ENCODE peak calls at places on chromosomes 2 and 18, in four cellular contexts. One of them, this sample, is unnamed.

GRCh38 chr18:69216390-69216789 is 184.3 kb upstream of the DOK6 start:
- DNase-seq in HepG2: no peak
- DNase-seq in HCT116: no peak
- DNase-seq in K562: no peak
- DNase-seq in this sample: no peak

GRCh38 chr2:41828052-41828643 is 219.7 kb upstream of the PKDCC start:
- DNase-seq in HepG2: peak; percentile 65
- DNase-seq in HCT116: no peak
- DNase-seq in K562: no peak
- DNase-seq in this sample: no peak

GRCh38 chr18:3062798-3063563 is 50.0 kb upstream of the LPIN2 start:
- DNase-seq in HepG2: peak; percentile 72
- DNase-seq in HCT116: peak; percentile 13
- DNase-seq in K562: peak; percentile 68
- DNase-seq in this sample: peak; percentile 8

GRCh38 chr18:73340135-73340934 is 472.5 kb upstream of the NETO1 start:
- DNase-seq in K562: no peak
- DNase-seq in HCT116: no peak
- DNase-seq in HepG2: peak; percentile 1
- DNase-seq in this sample: no peak

GRCh38 chr2:231726276-231726675 is 18.0 kb downstream of the PTMA start:
- DNase-seq in HCT116: no peak
- DNase-seq in HepG2: no peak
- DNase-seq in K562: no peak
- DNase-seq in this sample: no peak

GRCh38 chr2:20633794-20634259 is 17.1 kb downstream of the HS1BP3 start:
- DNase-seq in K562: no peak
- DNase-seq in HCT116: no peak
- DNase-seq in HepG2: no peak
- DNase-seq in this sample: no peak

GRCh38 chr2:31513553-31513952 is 67.2 kb downstream of the SRD5A2 start:
- DNase-seq in HepG2: no peak
- DNase-seq in K562: no peak
- DNase-seq in HCT116: no peak
- DNase-seq in this sample: no peak

GRCh38 chr2:224022474-224022873 is 16.6 kb downstream of the SERPINE2 start:
- DNase-seq in HCT116: no peak
- DNase-seq in K562: no peak
- DNase-seq in HepG2: no peak
- DNase-seq in this sample: no peak

GRCh38 chr2:160353166-160353565 is 140.4 kb downstream of the RBMS1 start:
- DNase-seq in K562: no peak
- DNase-seq in HCT116: no peak
- DNase-seq in HepG2: no peak
- DNase-seq in this sample: no peak

GRCh38 chr2:131040661-131041401 is 52.4 kb downstream of the FAM168B start:
- DNase-seq in K562: no peak
- DNase-seq in HCT116: no peak
- DNase-seq in HepG2: no peak
- DNase-seq in this sample: no peak

GRCh38 chr2:76679025-76679396 is 843.2 kb downstream of the LRRTM4 start:
- DNase-seq in HepG2: no peak
- DNase-seq in HCT116: no peak
- DNase-seq in K562: no peak
- DNase-seq in this sample: no peak

GRCh38 chr2:224220581-224221255 is 181.2 kb downstream of the FAM124B start:
- DNase-seq in K562: no peak
- DNase-seq in HCT116: no peak
- DNase-seq in HepG2: no peak
- DNase-seq in this sample: no peak

GRCh38 chr2:2662037-2662846 is 331.2 kb upstream of the MYT1L start:
- DNase-seq in HCT116: no peak
- DNase-seq in HepG2: no peak
- DNase-seq in K562: no peak
- DNase-seq in this sample: no peak

GRCh38 chr18:66193394-66193793 is 410.5 kb downstream of the CDH19 start:
- DNase-seq in HepG2: no peak
- DNase-seq in HCT116: no peak
- DNase-seq in K562: no peak
- DNase-seq in this sample: no peak

GRCh38 chr2:65974067-65974723 is 460.7 kb upstream of the MEIS1 start:
- DNase-seq in HepG2: no peak
- DNase-seq in HCT116: no peak
- DNase-seq in K562: peak; percentile 9
- DNase-seq in this sample: no peak

GRCh38 chr2:182240862-182241371 is 185.9 kb downstream of the PDE1A start:
- DNase-seq in K562: no peak
- DNase-seq in HepG2: peak; percentile 55
- DNase-seq in HCT116: peak; percentile 38
- DNase-seq in this sample: no peak

GRCh38 chr2:70214365-70214764 is 23.5 kb upstream of the C2orf42 start:
- DNase-seq in K562: no peak
- DNase-seq in HCT116: no peak
- DNase-seq in HepG2: no peak
- DNase-seq in this sample: no peak

GRCh38 chr2:83915381-83915780 is 543.7 kb downstream of the SUCLG1 start:
- DNase-seq in K562: no peak
- DNase-seq in HepG2: no peak
- DNase-seq in HCT116: no peak
- DNase-seq in this sample: no peak

GRCh38 chr2:214006601-214007000 is 404.3 kb upstream of the VWC2L start:
- DNase-seq in HCT116: no peak
- DNase-seq in HepG2: no peak
- DNase-seq in K562: no peak
- DNase-seq in this sample: no peak
- TF ChIP-seq TCF7L2 in HCT116: no peak
- TF ChIP-seq TCF7L2 in HepG2: no peak
- TF ChIP-seq TCF7L2 in K562: no peak
- TF ChIP-seq TCF7L2 in this sample: no peak

GRCh38 chr2:191312662-191313061 is 67.5 kb downstream of the MYO1B start:
- DNase-seq in HepG2: no peak
- DNase-seq in K562: no peak
- DNase-seq in HCT116: no peak
- DNase-seq in this sample: no peak
- H3K4me1 ChIP-seq in HepG2: peaks cover 12% of the 10 kb centered on the region
- H3K4me1 ChIP-seq in K562: no peaks in the 10 kb centered on the region
- H3K4me1 ChIP-seq in HCT116: peaks cover 24% of the 10 kb centered on the region
- H3K4me1 ChIP-seq in this sample: no peaks in the 10 kb centered on the region

DNA sequence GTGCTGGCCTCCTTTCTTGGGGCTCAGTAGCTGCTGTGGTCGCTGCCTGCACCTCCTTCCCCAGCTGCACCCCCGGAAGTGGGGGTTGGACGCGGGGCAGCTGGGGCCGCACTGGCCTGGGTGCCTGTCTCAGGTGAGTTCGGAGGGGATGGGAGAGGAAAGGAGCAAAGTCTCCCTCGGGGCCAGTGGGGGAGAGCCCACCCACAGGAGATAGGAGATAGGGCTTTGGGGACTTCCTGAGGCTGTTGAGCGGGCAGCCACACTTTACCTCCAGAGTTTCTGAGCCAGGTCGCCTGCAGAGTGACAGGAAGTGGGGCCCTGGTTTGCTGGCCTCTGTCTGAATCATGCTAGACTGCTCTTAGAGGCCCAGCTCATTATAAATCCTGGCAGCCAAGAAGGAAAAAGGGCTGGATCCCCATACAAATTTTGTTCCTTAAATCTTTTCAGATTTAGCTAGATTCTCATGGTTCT is 8.1 kb downstream of the MBP start:
- DNase-seq in HepG2: no peak
- DNase-seq in HCT116: no peak
- DNase-seq in K562: no peak
- DNase-seq in this sample: no peak
- H3K27ac ChIP-seq in HepG2: no peak overlapping the region
- H3K27ac ChIP-seq in HCT116: no peak overlapping the region
- H3K27ac ChIP-seq in K562: no peak overlapping the region
- H3K27ac ChIP-seq in this sample: peak overlapping the region; percentile 97

DNA sequence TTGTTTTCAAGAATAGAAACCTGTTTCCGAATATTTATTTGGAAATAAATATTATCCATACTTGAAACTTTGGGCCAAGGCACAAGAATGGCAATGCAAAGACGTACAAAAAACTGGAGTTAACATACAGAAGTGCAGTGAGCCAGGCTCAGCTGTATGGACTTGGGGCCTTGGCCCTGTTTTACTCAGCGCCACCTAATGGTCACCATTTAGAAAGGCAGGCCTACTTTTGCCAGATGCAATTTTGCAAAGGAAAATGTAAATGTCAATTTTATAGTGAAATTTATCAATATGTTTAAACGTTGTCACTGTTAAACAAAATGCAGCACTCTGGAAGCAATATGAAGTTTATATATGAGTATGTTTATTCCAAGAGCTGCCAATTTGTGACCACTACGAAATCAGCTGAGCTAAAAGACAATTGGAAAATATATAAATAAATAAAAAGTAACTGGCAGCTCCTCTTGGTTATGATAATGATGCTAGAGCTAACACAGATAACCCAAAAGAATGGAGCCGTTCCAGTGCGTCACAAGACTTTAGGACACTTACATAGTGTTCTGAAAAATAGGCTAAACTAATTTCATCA is 155.0 kb downstream of the ARHGAP15 start:
- DNase-seq in HepG2: peak; percentile 35
- DNase-seq in K562: peak; percentile 13
- DNase-seq in HCT116: peak; percentile 47
- DNase-seq in this sample: no peak
- TF ChIP-seq TCF7L2 in HepG2: no peak
- TF ChIP-seq TCF7L2 in K562: no peak
- TF ChIP-seq TCF7L2 in HCT116: no peak
- TF ChIP-seq TCF7L2 in this sample: no peak

GRCh38 chr2:47890711-47891368 is 15.5 kb downstream of the FBXO11 start:
- DNase-seq in HepG2: no peak
- DNase-seq in HCT116: no peak
- DNase-seq in K562: no peak
- DNase-seq in this sample: no peak
- H3K4me1 ChIP-seq in HepG2: no peaks in the 10 kb centered on the region
- H3K4me1 ChIP-seq in HCT116: no peaks in the 10 kb centered on the region
- H3K4me1 ChIP-seq in K562: no peaks in the 10 kb centered on the region
- H3K4me1 ChIP-seq in this sample: peaks cover 10% of the 10 kb centered on the region

DNA sequence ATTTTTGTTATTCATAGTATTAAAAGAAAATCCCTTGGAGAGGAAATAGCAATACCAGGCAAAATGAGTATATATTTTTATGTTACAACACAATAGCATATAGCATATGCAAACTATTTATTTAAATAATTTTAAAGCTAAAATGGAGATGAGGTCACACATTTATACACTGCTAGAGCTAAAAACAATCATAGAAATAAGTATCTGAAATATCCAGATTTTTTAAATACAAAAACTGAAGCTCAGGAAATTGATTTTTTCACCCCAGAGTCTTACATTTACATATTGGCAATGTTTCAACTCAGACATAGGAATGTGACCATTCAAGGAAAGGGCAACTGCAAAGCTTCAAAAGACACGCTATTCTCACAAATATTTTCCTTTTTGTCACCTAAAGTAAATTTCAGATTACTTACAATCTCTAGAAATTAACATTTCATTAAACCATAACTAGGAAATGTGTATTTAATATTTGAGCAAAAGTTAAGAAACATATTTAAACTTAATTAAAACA is 8.9 kb downstream of the TFPI start:
- DNase-seq in K562: no peak
- DNase-seq in HCT116: no peak
- DNase-seq in HepG2: no peak
- DNase-seq in this sample: no peak
- H3K27ac ChIP-seq in K562: no peak overlapping the region
- H3K27ac ChIP-seq in HCT116: peak overlapping the region; percentile 93
- H3K27ac ChIP-seq in HepG2: peak overlapping the region; percentile 85
- H3K27ac ChIP-seq in this sample: peak overlapping the region; percentile 98

GRCh38 chr2:33859791-33860461 is 260.8 kb upstream of the FAM98A start:
- DNase-seq in HCT116: no peak
- DNase-seq in HepG2: no peak
- DNase-seq in K562: no peak
- DNase-seq in this sample: no peak

DNA sequence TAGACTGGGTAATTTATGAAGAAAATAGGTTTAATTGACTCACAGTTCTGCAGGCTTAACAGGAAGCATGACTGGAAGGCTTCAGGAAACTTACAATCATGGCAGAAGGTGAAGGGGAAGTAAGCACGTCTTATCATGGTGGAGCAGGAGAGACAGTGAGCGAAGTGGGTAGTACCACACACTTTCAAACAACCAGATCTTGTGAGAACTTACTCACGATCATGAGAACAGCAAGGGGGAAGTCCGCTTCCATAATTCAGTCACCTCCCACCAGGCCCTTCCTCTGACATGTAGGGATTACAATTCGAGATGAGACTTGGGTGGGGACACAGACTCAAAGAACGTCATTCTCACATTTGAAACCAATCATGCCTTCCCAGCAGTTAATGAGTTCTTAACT is 260.1 kb upstream of the FAM98A start:
- DNase-seq in HCT116: no peak
- DNase-seq in K562: no peak
- DNase-seq in HepG2: no peak
- DNase-seq in this sample: no peak
- TF ChIP-seq TCF7L2 in HCT116: no peak
- TF ChIP-seq TCF7L2 in K562: no peak
- TF ChIP-seq TCF7L2 in HepG2: no peak
- TF ChIP-seq TCF7L2 in this sample: no peak

DNA sequence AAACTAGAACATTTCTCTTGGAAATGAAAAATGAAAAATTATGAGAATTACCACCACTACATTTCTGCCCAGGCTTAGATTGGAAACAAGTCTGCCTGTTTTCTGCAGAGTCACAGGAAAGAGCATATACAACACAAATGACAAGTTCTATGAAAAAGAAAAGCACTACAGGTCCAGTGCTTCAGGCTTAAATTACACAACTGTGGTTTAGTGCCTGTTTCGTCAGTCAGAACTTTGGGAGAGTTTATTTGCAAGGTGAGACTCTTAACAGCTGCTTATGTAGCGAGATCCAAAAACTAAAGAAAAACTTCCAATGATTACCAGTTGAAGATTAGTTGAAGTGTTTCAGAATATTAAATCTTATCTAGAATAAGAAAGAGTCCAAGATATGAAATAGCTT is 68.8 kb downstream of the RTN4 start:
- DNase-seq in HepG2: no peak
- DNase-seq in HCT116: no peak
- DNase-seq in K562: no peak
- DNase-seq in this sample: no peak
- H3K4me1 ChIP-seq in HepG2: no peaks in the 10 kb centered on the region
- H3K4me1 ChIP-seq in HCT116: peaks cover 7% of the 10 kb centered on the region
- H3K4me1 ChIP-seq in K562: no peaks in the 10 kb centered on the region
- H3K4me1 ChIP-seq in this sample: peaks cover 79% of the 10 kb centered on the region

GRCh38 chr2:207768168-207768890 is 1.4 kb downstream of the FZD5 start:
- DNase-seq in HCT116: no peak
- DNase-seq in K562: no peak
- DNase-seq in HepG2: peak; percentile 38
- DNase-seq in this sample: no peak
- H3K27ac ChIP-seq in HCT116: peak overlapping the region; percentile 73
- H3K27ac ChIP-seq in K562: peak overlapping the region; percentile 92
- H3K27ac ChIP-seq in HepG2: peak overlapping the region; percentile 92
- H3K27ac ChIP-seq in this sample: peak overlapping the region; percentile 79

This sample was measured in Panc1.